ENCODE peak calls at places on chromosome 18, in ten cellular contexts. X is tibial artery, Y is right lobe of liver, U is mesenchymal stem cell, Z is GM23248, M is sigmoid colon, N is upper lobe of right lung, D is spleen, O is body of pancreas, I is BJ. B is an unnamed sample. For H3K36me3, the result is how much of the 10 kb centered on the place peaks cover.

GRCh38 chr18:22311301-22311700 is 106.4 kb downstream of the CTAGE1 start:
- DNase-seq in X (no peak), Y (no peak), U (no peak), Z (peak), M (no peak), N (no peak), D (no peak), O (no peak), I (no peak), B (no peak)

GRCh38 chr18:61975526-61976326 is 82.9 kb upstream of the RNF152 start:
- DNase-seq in X (no peak), Y (no peak), U (no peak), Z (no peak), M (no peak), N (no peak), D (no peak), O (no peak), I (no peak), B (no peak)

GRCh38 chr18:32910694-32911296 is 138.0 kb upstream of the KLHL14 start:
- DNase-seq in X (no peak), Y (no peak), U (no peak), Z (no peak), M (no peak), N (no peak), D (no peak), O (no peak), I (no peak), B (no peak)

GRCh38 chr18:4836146-4836545 is 360.9 kb downstream of the AKAIN1 start:
- DNase-seq in X (no peak), Y (no peak), U (no peak), Z (no peak), M (no peak), N (no peak), D (no peak), O (no peak), I (no peak), B (no peak)

GRCh38 chr18:60259052-60259681 is 113.4 kb downstream of the MC4R start:
- DNase-seq in X (no peak), Y (no peak), U (peak), Z (peak), M (no peak), N (no peak), D (no peak), O (no peak), I (no peak), B (no peak)

GRCh38 chr18:7568426-7568825 is 1.3 kb downstream of the PTPRM start:
- DNase-seq in X (peak), Y (peak), U (peak), Z (peak), M (peak), N (peak), D (peak), O (peak), I (no peak), B (no peak)

GRCh38 chr18:26406854-26407517 is 141.4 kb downstream of the KCTD1 start:
- DNase-seq in X (no peak), Y (no peak), U (no peak), Z (no peak), M (no peak), N (no peak), D (no peak), O (no peak), I (no peak), B (no peak)

GRCh38 chr18:57269756-57270534 is 82.4 kb upstream of the ST8SIA3 start:
- DNase-seq in X (no peak), Y (no peak), U (no peak), Z (no peak), M (no peak), N (no peak), D (no peak), O (no peak), I (no peak), B (no peak)

GRCh38 chr18:48138660-48139426 is 208.4 kb upstream of the SMAD2 start:
- DNase-seq in X (no peak), Y (no peak), U (no peak), Z (no peak), M (peak), N (no peak), D (peak), O (no peak), I (no peak), B (no peak)

GRCh38 chr18:78979058-78979680 is 449 bp upstream of the SALL3 start:
- DNase-seq in X (no peak), Y (no peak), U (no peak), Z (peak), M (no peak), N (no peak), D (no peak), O (no peak), I (no peak), B (no peak)

GRCh38 chr18:73151086-73151485 is 283.3 kb upstream of the NETO1 start:
- DNase-seq in X (no peak), Y (no peak), U (peak), Z (no peak), M (no peak), N (no peak), D (no peak), O (no peak), I (no peak), B (no peak)

GRCh38 chr18:78105611-78106010 is 856.0 kb downstream of the GALR1 start:
- DNase-seq in X (no peak), Y (no peak), U (no peak), Z (no peak), M (no peak), N (no peak), D (no peak), O (no peak), I (no peak), B (no peak)

GRCh38 chr18:9711361-9712129 is 3.4 kb downstream of the RAB31 start:
- DNase-seq in X (no peak), Y (peak), U (no peak), Z (no peak), M (peak), N (no peak), D (no peak), O (no peak), I (no peak), B (no peak)

GRCh38 chr18:47100214-47100831 is 50.0 kb downstream of the HDHD2 start:
- DNase-seq in X (peak), Y (peak), U (peak), Z (peak), M (peak), N (no peak), D (peak), O (peak), I (no peak), B (no peak)

GRCh38 chr18:74515620-74516231 is 18.6 kb upstream of the CNDP1 start:
- DNase-seq in X (no peak), Y (peak), U (no peak), Z (no peak), M (peak), N (no peak), D (peak), O (peak), I (no peak), B (no peak)

GRCh38 chr18:74514860-74515495 is 18.8 kb downstream of the CNDP2 start:
- DNase-seq in X (no peak), Y (no peak), U (no peak), Z (no peak), M (peak), N (no peak), D (peak), O (peak), I (no peak), B (no peak)

GRCh38 chr18:74518456-74519315 is 15.6 kb upstream of the CNDP1 start:
- DNase-seq in X (no peak), Y (peak), U (no peak), Z (no peak), M (peak), N (no peak), D (peak), O (peak), I (no peak), B (no peak)

GRCh38 chr18:74517236-74517630 is 17.1 kb upstream of the CNDP1 start:
- DNase-seq in X (no peak), Y (peak), U (no peak), Z (no peak), M (peak), N (no peak), D (peak), O (no peak), I (no peak), B (no peak)

GRCh38 chr18:74516271-74517235 is 17.7 kb upstream of the CNDP1 start:
- DNase-seq in X (no peak), Y (peak), U (no peak), Z (no peak), M (no peak), N (no peak), D (peak), O (peak), I (no peak), B (no peak)
- H3K36me3 ChIP-seq in X (half or more), Y (under half), U (half or more), Z (under half), M (under half), N (half or more), D (half or more), O (under half), I (under half), B (under half)

GRCh38 chr18:42341423-42341822 is 386.4 kb downstream of the PIK3C3 start:
- DNase-seq in X (no peak), Y (no peak), U (no peak), Z (no peak), M (no peak), N (no peak), D (no peak), O (no peak), I (no peak), B (no peak)
- H3K36me3 ChIP-seq in X (under half), Y (under half), U (under half), Z (under half), M (under half), N (under half), D (under half), O (under half), I (under half), B (under half)

DNA sequence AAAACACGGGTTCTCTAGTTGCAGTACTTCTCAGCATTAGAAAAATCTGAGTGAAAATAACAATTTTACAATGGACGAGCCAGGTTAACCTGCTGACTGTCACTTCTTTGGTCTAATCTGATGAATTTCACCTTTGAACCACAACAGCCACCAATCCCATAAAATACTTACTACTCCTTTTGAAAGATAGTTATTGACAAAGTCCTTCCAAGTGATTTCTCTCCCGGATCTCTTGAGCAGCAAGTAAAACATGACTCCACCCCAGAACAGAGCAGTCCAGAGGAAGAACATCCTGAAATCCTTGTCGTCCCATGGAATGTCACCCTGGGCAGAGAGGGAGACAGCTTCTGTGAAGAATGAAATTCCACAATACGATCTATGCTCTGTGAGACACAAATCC is 10.2 kb downstream of the AFG3L2 start:
- DNase-seq in X (no peak), Y (no peak), U (no peak), Z (no peak), M (no peak), N (no peak), D (no peak), O (no peak), I (no peak), B (no peak)
- H3K36me3 ChIP-seq in X (under half), Y (under half), U (half or more), Z (under half), M (under half), N (half or more), D (half or more), O (under half), I (under half), B (under half)

DNA sequence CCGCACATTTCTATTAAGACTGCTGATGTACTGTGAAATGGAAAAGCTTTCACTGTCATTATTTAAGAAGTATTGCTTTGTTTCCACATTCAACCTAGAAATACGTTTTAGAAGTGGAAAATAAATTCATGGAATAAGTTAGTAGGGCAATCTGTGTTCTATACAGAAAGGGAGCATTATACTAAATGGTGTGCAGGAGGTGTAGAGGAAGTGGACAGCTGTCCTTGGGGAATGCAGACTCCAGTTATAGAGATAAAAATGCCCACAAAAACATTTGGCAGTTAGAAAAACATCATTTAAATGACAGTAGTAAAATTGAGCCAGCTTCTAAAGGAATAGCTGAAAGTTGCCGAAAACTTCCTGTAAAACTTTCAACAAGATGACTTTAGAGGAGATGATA is 46.8 kb downstream of the PIK3C3 start:
- DNase-seq in X (no peak), Y (no peak), U (no peak), Z (no peak), M (no peak), N (no peak), D (no peak), O (no peak), I (no peak), B (no peak)
- H3K36me3 ChIP-seq in X (half or more), Y (under half), U (half or more), Z (half or more), M (under half), N (half or more), D (half or more), O (under half), I (under half), B (under half)

GRCh38 chr18:74507927-74508326 is 11.8 kb downstream of the CNDP2 start:
- DNase-seq in X (no peak), Y (no peak), U (no peak), Z (no peak), M (peak), N (no peak), D (peak), O (no peak), I (no peak), B (no peak)

GRCh38 chr18:74505776-74506175 is 9.6 kb downstream of the CNDP2 start:
- DNase-seq in X (no peak), Y (no peak), U (no peak), Z (no peak), M (peak), N (no peak), D (peak), O (peak), I (no peak), B (no peak)

GRCh38 chr18:74507120-74507881 is 11.1 kb downstream of the CNDP2 start:
- DNase-seq in X (no peak), Y (no peak), U (no peak), Z (no peak), M (peak), N (no peak), D (peak), O (peak), I (no peak), B (no peak)

GRCh38 chr18:74508366-74508765 is 12.2 kb downstream of the CNDP2 start:
- DNase-seq in X (no peak), Y (no peak), U (no peak), Z (no peak), M (peak), N (no peak), D (peak), O (peak), I (no peak), B (no peak)

DNA sequence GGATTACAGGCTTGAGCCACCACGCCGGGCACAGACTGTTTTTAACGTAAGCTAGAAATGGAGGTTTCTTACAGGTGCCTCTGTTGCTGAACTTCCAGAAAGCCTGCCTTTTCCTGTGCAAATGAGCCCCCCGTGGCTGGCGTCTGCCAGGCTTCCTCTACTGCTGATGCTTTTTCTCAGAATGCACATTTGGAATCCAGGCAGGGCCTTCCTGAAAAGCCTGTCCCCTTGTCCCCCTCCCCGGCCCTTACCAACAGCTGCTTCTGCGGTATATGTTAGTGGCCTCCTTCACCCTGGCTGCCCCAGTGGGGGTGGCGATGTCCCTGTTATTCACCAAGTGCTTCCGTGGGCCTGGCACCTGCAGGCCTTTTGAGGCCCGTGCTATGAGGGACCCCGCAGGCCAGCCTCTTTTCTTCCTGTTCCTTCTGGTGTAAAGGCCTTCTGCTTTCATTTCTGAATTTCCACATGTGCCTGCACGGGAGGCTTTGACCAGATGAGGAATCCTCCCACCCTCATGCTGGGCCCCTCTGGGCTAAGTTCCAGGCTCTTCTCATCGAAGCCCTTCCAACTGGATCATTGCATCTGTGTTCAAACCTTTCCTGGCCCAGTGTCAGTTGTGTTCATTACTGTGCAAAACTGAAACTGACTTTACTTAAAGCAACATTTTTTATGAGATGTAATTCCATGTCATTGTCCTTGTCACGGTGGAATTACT is 10.4 kb downstream of the CNDP2 start:
- DNase-seq in X (no peak), Y (no peak), U (peak), Z (no peak), M (peak), N (no peak), D (no peak), O (peak), I (no peak), B (no peak)
- H3K36me3 ChIP-seq in X (half or more), Y (under half), U (half or more), Z (under half), M (under half), N (half or more), D (half or more), O (under half), I (under half), B (under half)

GRCh38 chr18:2612996-2613395 is 41.6 kb downstream of the NDC80 start:
- DNase-seq in X (no peak), Y (no peak), U (no peak), Z (no peak), M (no peak), N (no peak), D (no peak), O (no peak), I (no peak), B (no peak)
- H3K36me3 ChIP-seq in X (under half), Y (under half), U (under half), Z (under half), M (under half), N (under half), D (under half), O (under half), I (under half), B (under half)

B was measured in PC-9.